ENCODE peak calls at places on chromosome 1, in six cellular contexts. Y, J, O, M, U and H are unnamed samples.

GRCh38 chr1:77906146-77906545 is 17.7 kb downstream of the NEXN start:
- DNase-seq in O (no peak), M (no peak), Y (no peak), U (no peak), J (no peak), H (no peak)

GRCh38 chr1:178937770-178938169 is 66.9 kb upstream of the ANGPTL1 start:
- DNase-seq in O (no peak), J (no peak), U (no peak), Y (peak), M (no peak), H (no peak)

GRCh38 chr1:227192163-227192562 is 126.1 kb downstream of the CDC42BPA start:
- DNase-seq in Y (no peak), O (peak), M (no peak), U (no peak), J (no peak), H (peak)

GRCh38 chr1:34844252-34844634 is 15.3 kb downstream of the SMIM12 start:
- DNase-seq in O (no peak), U (no peak), M (no peak), Y (no peak), J (no peak), H (no peak)

GRCh38 chr1:9689011-9689706 is 37.6 kb downstream of the PIK3CD start:
- DNase-seq in M (peak), U (peak), O (peak), Y (peak), J (no peak), H (peak)

GRCh38 chr1:34916104-34916503 is 13.3 kb downstream of the DLGAP3 start:
- DNase-seq in U (no peak), M (no peak), O (no peak), J (no peak), Y (peak), H (no peak)

GRCh38 chr1:48572632-48573258 is 100.7 kb upstream of the SPATA6 start:
- DNase-seq in Y (peak), O (peak), M (peak), U (no peak), J (no peak), H (peak)

GRCh38 chr1:181100015-181100905 is 11.8 kb downstream of the IER5 start:
- DNase-seq in J (no peak), U (no peak), O (no peak), Y (no peak), M (no peak), H (no peak)

GRCh38 chr1:42210421-42211133 is 46.0 kb upstream of the GUCA2A start:
- DNase-seq in M (no peak), O (peak), Y (no peak), J (no peak), U (no peak), H (no peak)

GRCh38 chr1:4425892-4426291 is 228.5 kb upstream of the AJAP1 start:
- DNase-seq in Y (peak), J (no peak), M (no peak), U (no peak), O (no peak), H (peak)

GRCh38 chr1:107875689-107876088 is 89.3 kb downstream of the VAV3 start:
- DNase-seq in J (no peak), Y (no peak), U (no peak), O (no peak), M (no peak), H (no peak)
- H3K27ac ChIP-seq in J (no peak), Y (no peak), U (no peak), O (no peak), M (no peak), H (no peak)

GRCh38 chr1:24936688-24937087 is 6.6 kb upstream of the RUNX3 start:
- DNase-seq in U (no peak), Y (no peak), J (no peak), M (no peak), O (no peak), H (no peak)

GRCh38 chr1:24939657-24940193 is 9.6 kb upstream of the RUNX3 start:
- DNase-seq in J (no peak), U (no peak), M (no peak), O (no peak), Y (no peak), H (no peak)

GRCh38 chr1:24938276-24938675 is 8.2 kb upstream of the RUNX3 start:
- DNase-seq in Y (no peak), J (no peak), O (no peak), M (no peak), U (no peak), H (no peak)

GRCh38 chr1:24940231-24940630 is 10.2 kb upstream of the RUNX3 start:
- DNase-seq in U (no peak), M (no peak), Y (no peak), O (no peak), J (no peak), H (no peak)

GRCh38 chr1:24939040-24939439 is 9.0 kb upstream of the RUNX3 start:
- DNase-seq in O (no peak), J (no peak), M (no peak), U (no peak), Y (no peak), H (no peak)
- TF ChIP-seq POLR2A in O (no peak), J (no peak), M (no peak), U (no peak), Y (no peak), H (no peak)

GRCh38 chr1:20697560-20697959 is 20.2 kb downstream of the KIF17 start:
- DNase-seq in U (no peak), M (no peak), J (no peak), Y (no peak), O (no peak), H (no peak)
- H3K27ac ChIP-seq in U (peak), M (no peak), J (no peak), Y (no peak), O (peak), H (no peak)

GRCh38 chr1:52726265-52727113 is at the start of gene ZYG11B:
- DNase-seq in O (peak), M (peak), J (peak), U (peak), Y (peak), H (peak)
- TF ChIP-seq POLR2A in O (no peak), M (peak), J (no peak), U (no peak), Y (no peak), H (peak)

DNA sequence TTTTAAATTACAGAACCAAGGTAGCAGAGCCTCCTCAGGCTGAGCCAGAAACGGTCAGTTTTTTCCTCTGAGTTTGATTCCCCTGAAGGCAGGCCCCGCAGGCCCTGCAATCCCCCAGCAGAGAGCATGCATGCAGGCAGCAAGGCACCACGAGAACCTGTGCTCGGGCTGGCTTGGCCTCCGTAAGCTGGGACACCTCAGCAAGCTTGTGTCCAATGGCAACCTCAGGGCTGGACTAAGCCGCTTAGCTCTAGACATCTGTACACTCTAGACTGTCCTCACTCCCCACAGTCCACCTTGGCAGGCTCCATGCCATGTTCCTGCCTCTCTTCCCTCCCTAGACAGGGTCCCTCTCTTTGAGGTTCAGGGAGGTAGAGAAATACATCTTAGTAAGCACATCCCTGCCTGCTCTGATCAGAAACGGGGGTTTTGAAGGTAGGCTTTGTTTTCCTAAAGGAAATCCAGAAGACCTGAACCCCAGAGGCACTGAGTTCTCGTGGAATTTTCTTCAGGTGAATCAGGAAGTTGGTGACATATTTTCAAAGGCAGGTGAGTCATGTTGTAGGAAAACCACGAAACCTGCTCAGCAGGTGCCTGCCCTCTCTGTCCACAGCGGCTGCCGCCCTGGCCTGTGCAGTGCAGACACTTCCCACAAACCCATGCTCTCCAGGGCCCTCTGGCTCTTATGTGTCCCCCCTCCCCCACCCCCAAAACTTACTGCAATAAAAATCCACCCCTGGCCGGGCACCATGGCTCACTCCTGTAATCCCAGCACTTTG is 6.9 kb downstream of the TMEM63A start:
- DNase-seq in J (no peak), O (no peak), M (peak), U (no peak), Y (no peak), H (peak)
- H3K27ac ChIP-seq in J (peak), O (no peak), M (no peak), U (no peak), Y (no peak), H (peak)

GRCh38 chr1:156123356-156124196 is 9.1 kb downstream of the LMNA start:
- DNase-seq in J (peak), O (peak), M (peak), U (peak), Y (peak), H (peak)
- TF ChIP-seq POLR2A in J (peak), O (peak), M (peak), U (peak), Y (no peak), H (peak)

GRCh38 chr1:23779826-23780371 is 1.7 kb downstream of the PITHD1 start:
- DNase-seq in O (peak), Y (no peak), U (no peak), M (no peak), J (no peak), H (no peak)

GRCh38 chr1:23787701-23788100 is 3.2 kb upstream of the LYPLA2 start:
- DNase-seq in O (no peak), U (no peak), J (no peak), M (no peak), Y (no peak), H (no peak)

GRCh38 chr1:23788695-23789094 is 2.2 kb upstream of the LYPLA2 start:
- DNase-seq in O (no peak), Y (no peak), M (no peak), J (no peak), U (no peak), H (no peak)

DNA sequence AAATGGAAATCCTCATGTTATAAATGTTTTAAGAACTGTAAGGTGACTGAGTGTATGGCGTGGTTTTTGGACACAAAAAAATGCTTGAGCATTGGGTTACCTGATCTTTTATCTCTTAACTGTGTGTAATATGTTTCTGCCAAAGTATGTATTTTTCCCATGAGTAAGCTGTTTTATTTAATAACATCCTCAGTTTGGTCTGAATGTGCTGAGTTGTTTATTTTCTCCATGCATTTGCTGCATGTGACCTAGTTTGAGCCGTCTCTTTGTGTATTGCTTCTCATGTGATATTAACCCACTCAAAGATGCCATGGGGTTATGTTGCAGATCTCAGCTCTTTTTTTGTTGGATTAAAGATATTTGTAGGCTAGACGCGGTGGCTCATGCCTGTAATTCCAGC is 6.1 kb upstream of the LYPLA2 start:
- DNase-seq in Y (no peak), U (no peak), J (no peak), M (no peak), O (no peak), H (no peak)
- H3K27ac ChIP-seq in Y (no peak), U (no peak), J (no peak), M (no peak), O (no peak), H (no peak)

GRCh38 chr1:118294817-118295486 is 109.9 kb upstream of the SPAG17 start:
- DNase-seq in M (no peak), Y (no peak), U (no peak), O (no peak), J (no peak), H (no peak)

GRCh38 chr1:118300808-118301207 is 115.8 kb upstream of the SPAG17 start:
- DNase-seq in Y (no peak), O (no peak), M (no peak), U (no peak), J (no peak), H (no peak)

GRCh38 chr1:118298397-118298796 is 113.4 kb upstream of the SPAG17 start:
- DNase-seq in O (no peak), U (no peak), Y (no peak), J (no peak), M (no peak), H (no peak)

GRCh38 chr1:118302145-118302544 is 117.1 kb upstream of the SPAG17 start:
- DNase-seq in Y (no peak), J (no peak), O (no peak), U (no peak), M (no peak), H (no peak)

DNA sequence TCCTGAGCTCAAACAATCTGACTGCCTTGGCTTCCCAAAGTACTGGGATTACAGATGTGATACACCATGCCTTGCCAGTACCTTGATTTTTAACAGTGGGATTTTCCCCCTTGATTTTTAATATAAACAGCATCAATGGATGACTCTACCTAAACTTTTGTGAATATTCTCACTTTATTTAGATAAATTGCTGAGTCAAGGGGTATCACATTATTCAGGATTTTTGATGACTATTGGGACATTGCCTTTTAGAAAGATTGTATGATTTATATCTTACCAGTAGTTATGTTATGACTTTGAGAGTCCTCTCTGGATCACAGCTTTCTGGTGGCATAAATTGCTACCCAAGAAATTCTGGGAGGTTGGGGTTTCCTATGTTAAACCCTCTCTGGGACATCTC is 112.5 kb upstream of the SPAG17 start:
- DNase-seq in M (no peak), O (no peak), J (no peak), U (no peak), Y (no peak), H (no peak)
- TF ChIP-seq POLR2A in M (no peak), O (no peak), J (no peak), U (no peak), Y (no peak), H (no peak)